ENCODE peak calls at places on chromosome 1, in ten cellular contexts. R is H9; N is colonic mucosa; Z is GM20000; K is AG09309; T is AG09319; G is IMR-90; V is CD4-positive, alpha-beta T cell; O is HFFc6; L is astrocyte of the spinal cord. F is an unnamed sample.

GRCh38 chr1:17725084-17725718 is 29.9 kb upstream of the ACTL8 start:
- DNase-seq in R (no peak), O (no peak), Z (no peak), N (no peak), L (no peak), T (no peak), G (no peak), V (no peak), K (no peak), F (no peak)

GRCh38 chr1:202135221-202135721 is 9.3 kb downstream of the ARL8A start:
- DNase-seq in N (peak), R (peak), G (peak), L (peak), Z (peak), K (no peak), T (peak), V (peak), O (peak), F (peak)

GRCh38 chr1:80961464-80962190 is 839.1 kb upstream of the ADGRL2 start:
- DNase-seq in K (no peak), L (no peak), Z (no peak), T (no peak), O (no peak), N (no peak), G (no peak), V (no peak), R (no peak), F (no peak)

GRCh38 chr1:150548632-150549495 is at the start of gene ADAMTSL4:
- DNase-seq in L (peak), G (peak), R (peak), T (no peak), Z (peak), V (no peak), N (no peak), O (peak), K (no peak), F (no peak)

GRCh38 chr1:74629283-74629682 is 44.3 kb downstream of the ERICH3 start:
- DNase-seq in K (no peak), R (peak), N (no peak), V (no peak), G (no peak), Z (no peak), O (no peak), T (no peak), L (no peak), F (no peak)

GRCh38 chr1:51572365-51572764 is 44.5 kb upstream of the OSBPL9 start:
- DNase-seq in V (no peak), T (no peak), G (no peak), Z (no peak), L (no peak), O (no peak), N (no peak), R (no peak), K (no peak), F (no peak)

GRCh38 chr1:109083923-109084322 is 6.6 kb upstream of the TMEM167B start:
- DNase-seq in R (no peak), V (no peak), Z (no peak), N (no peak), K (no peak), G (no peak), T (no peak), O (no peak), L (no peak), F (no peak)

GRCh38 chr1:162488219-162488618 is 9.4 kb upstream of the UHMK1 start:
- DNase-seq in L (no peak), O (no peak), R (no peak), Z (no peak), N (no peak), V (no peak), T (no peak), G (no peak), K (no peak), F (no peak)

GRCh38 chr1:210280221-210280620 is 47.6 kb downstream of the SERTAD4 start:
- DNase-seq in Z (no peak), V (no peak), N (no peak), K (no peak), L (no peak), G (no peak), T (no peak), R (no peak), O (no peak), F (no peak)

GRCh38 chr1:47688631-47689296 is 250.9 kb downstream of the FOXD2 start:
- DNase-seq in L (no peak), G (no peak), V (no peak), R (peak), K (no peak), N (peak), O (no peak), Z (no peak), T (no peak), F (no peak)

GRCh38 chr1:169676001-169676400 is 35.4 kb downstream of the SELL start:
- DNase-seq in V (no peak), G (peak), L (peak), K (peak), T (no peak), R (no peak), Z (no peak), N (no peak), O (peak), F (no peak)

GRCh38 chr1:15684042-15684461 is at the start of gene PLEKHM2:
- DNase-seq in R (no peak), Z (peak), K (no peak), T (no peak), G (peak), V (peak), N (no peak), O (no peak), L (no peak), F (no peak)

GRCh38 chr1:172758242-172758641 is 99.3 kb downstream of the FASLG start:
- DNase-seq in G (no peak), L (no peak), Z (no peak), V (no peak), K (no peak), T (no peak), R (no peak), O (no peak), N (no peak), F (no peak)

GRCh38 chr1:146051452-146051852 is 29.9 kb upstream of the HJV start:
- DNase-seq in V (no peak), K (no peak), N (no peak), T (no peak), Z (no peak), O (no peak), G (no peak), L (no peak), R (no peak), F (no peak)

GRCh38 chr1:3236955-3237354 is 168.0 kb downstream of the PRDM16 start:
- DNase-seq in Z (no peak), R (no peak), T (no peak), G (no peak), V (no peak), L (no peak), N (no peak), K (no peak), O (no peak), F (no peak)

GRCh38 chr1:38584408-38585037 is 275.0 kb downstream of the RRAGC start:
- DNase-seq in T (no peak), R (no peak), N (no peak), O (no peak), Z (no peak), G (no peak), L (no peak), K (no peak), V (no peak), F (no peak)
- TF ChIP-seq CTCF in T (no peak), R (no peak), N (no peak), O (no peak), Z (no peak), G (no peak), L (no peak), K (no peak), V (no peak), F (no peak)

DNA sequence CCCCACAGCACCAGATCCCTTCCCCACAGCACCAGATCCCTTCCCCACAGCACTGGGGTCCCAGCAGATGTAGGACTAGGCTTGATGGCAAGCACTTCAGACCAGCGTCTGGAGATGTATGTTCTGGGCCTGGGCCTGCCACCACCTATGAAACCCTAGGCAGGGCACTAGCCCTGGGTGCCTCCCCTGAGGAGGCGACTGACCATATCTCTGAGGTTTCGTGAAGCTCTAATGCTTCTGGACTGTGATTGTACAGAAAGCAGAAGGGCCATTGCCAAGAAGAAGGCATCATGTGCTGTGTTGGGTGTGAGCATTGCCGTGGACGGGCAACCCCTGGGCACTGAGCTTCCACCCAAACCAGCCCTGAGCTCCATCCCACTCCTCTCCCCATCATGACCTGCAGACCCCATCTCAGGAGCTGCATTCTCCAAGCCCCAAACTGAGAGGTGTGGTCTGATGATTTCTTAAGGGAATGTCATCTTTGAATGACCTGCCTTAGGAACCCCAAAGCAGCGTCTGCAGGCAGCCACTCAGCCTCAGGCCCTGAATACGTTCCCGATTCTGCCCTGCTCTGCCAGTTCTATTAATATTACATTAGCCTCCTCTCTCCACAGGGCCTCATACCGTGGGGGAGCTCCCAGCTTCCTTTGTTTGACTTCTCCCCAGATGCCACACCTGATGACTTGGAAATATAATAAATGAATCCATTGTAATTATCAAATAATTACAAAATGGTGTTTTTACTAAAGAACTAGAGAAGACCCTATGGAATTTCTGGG is 163.4 kb downstream of the TRIM33 start:
- DNase-seq in T (no peak), N (no peak), L (no peak), G (no peak), K (no peak), V (no peak), O (no peak), R (no peak), Z (no peak), F (no peak)
- TF ChIP-seq CTCF in T (no peak), N (no peak), L (no peak), G (no peak), K (no peak), V (no peak), O (no peak), R (no peak), Z (no peak), F (no peak)

DNA sequence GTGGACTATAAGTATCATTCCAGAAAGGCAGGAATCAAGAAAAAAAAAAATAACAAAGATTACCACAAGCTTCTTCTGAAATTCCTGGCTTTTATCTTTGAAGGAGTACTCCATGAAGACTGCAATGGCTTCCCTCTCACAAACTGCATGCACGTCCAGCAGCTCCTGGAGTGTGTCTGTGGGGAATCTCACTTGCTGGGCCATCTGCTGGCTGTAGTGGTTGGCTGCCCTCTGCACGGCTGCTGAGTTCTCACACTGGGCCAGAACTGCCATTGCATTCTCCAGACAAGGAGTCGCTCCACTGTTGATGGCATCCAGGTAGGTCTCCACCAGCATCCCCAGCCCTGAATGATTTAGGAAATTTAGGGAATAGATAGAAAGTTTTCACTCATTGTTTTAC is 23.3 kb upstream of the GBP2 start:
- DNase-seq in O (peak), L (peak), T (no peak), V (no peak), K (no peak), G (peak), Z (no peak), R (peak), N (no peak), F (peak)
- TF ChIP-seq CTCF in O (peak), L (peak), T (peak), V (no peak), K (peak), G (peak), Z (no peak), R (peak), N (no peak), F (peak)

GRCh38 chr1:10692401-10693021 is 103.9 kb downstream of the CASZ1 start:
- DNase-seq in V (peak), G (no peak), Z (peak), O (no peak), L (no peak), N (peak), R (no peak), T (no peak), K (no peak), F (no peak)
- TF ChIP-seq CTCF in V (peak), G (no peak), Z (peak), O (peak), L (no peak), N (peak), R (peak), T (no peak), K (peak), F (no peak)

DNA sequence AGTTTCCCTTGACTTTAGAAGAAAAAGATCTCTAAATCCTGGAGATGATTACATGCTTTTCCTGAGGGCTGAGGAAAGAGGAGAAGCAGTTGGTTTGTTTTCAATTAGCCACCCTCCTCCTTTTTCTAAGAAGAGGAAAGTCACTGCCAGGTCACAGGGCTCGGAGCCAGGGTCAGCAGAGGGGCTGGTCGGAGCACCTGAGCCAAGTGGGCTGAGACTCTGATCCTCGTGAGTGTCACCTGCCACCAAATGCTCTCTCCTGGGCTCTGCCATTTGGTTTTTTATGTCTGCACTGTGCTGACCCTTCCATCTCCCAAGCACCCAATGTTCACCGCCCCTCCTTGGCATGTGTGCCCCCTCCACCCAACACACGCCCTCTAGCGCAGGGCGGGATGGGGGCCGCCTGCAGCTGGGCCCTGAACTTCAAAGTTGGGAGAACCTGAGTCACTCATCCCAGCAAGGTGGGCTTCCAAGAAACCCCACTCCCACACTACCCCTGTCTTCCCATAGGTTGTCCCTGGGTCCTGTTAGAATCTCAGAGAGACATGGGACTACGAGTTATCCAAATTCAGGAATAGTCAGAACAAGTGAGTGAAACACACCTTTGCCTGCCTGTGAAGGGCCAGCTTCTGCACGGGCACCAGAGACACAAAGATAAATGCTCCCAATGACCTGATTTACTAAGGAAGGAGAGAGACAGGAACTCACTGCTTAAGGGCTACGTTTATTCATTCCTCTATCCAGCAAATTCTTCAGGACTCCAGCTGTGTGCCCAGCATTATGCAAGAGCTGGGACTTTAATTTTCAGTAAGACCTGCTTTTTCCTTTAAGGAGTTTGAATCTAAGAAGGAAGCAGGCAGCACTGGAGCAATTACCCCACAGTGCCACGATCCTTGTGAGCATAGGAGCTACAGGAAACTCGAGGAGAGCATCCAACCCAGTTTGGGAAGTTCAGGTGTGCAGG is 127.5 kb downstream of the RHOU start:
- DNase-seq in T (no peak), O (no peak), R (peak), Z (no peak), K (no peak), G (peak), L (no peak), V (no peak), N (peak), F (no peak)
- TF ChIP-seq CTCF in T (no peak), O (no peak), R (no peak), Z (no peak), K (no peak), G (no peak), L (no peak), V (no peak), N (no peak), F (no peak)

DNA sequence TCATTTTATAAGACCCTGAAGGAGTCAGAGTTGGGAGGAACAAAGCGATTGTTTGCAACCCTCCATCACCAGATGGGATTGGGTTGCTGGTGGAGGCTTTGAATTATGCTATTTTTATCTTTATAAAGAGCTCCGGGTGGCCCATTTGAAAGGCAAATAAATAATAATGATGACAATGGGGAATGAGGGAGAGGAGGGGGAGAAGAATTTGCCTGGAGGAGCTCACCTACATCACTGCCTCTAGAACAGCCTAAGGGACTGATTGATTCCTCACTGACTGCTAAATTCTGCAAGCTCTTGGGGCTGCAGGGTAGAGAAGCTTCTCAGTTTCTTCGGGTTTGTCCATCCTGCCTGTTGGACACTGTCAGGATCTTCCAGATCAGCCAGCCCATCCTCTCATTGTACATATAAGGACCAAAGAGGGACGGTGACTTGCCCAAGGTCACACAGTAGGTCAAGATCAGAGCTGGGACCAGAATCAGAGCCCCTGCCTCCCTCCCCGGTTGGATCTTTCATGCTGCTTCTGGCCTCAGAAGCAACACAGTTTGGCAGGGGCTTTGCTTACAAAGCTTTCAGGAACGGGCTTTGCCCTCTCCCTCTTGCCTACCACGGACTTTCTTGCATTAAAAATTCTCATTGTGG is 130.8 kb upstream of the ZBTB40 start:
- DNase-seq in V (no peak), G (no peak), Z (no peak), T (no peak), R (peak), K (no peak), L (no peak), O (no peak), N (no peak), F (no peak)
- TF ChIP-seq CTCF in V (no peak), G (no peak), Z (no peak), T (no peak), R (no peak), K (no peak), L (no peak), O (no peak), N (no peak), F (no peak)

GRCh38 chr1:118933051-118933781 is 54.9 kb downstream of the TBX15 start:
- DNase-seq in R (no peak), Z (no peak), V (no peak), K (no peak), L (no peak), T (no peak), O (no peak), N (no peak), G (no peak), F (no peak)

GRCh38 chr1:118937413-118937812 is 50.7 kb downstream of the TBX15 start:
- DNase-seq in N (no peak), Z (no peak), L (no peak), R (no peak), K (no peak), O (no peak), V (no peak), T (no peak), G (no peak), F (no peak)

GRCh38 chr1:118931876-118932275 is 56.3 kb downstream of the TBX15 start:
- DNase-seq in Z (no peak), G (no peak), T (no peak), V (no peak), L (no peak), N (no peak), O (no peak), R (no peak), K (no peak), F (no peak)

GRCh38 chr1:118928739-118929554 is 59.2 kb downstream of the TBX15 start:
- DNase-seq in G (peak), L (peak), N (no peak), O (no peak), Z (peak), R (no peak), V (no peak), K (no peak), T (no peak), F (no peak)

DNA sequence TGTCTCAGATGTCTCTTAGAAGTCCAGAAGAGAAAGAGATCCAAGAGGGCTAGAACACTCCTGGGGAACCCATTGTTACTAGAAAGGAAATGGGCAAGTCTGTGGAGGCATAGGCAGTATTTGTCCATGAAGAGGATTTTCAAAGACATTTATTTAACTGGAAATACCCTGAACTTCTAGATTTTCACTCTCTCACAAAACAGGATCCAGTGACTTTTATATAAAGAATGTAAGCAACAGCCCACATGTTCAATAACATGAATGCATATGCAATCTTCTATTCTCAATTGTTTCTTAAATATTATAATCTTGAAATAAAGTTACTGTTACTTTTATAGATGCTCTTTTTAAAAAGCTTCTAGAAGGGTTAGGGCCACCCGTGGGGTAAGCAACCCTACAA is 53.4 kb downstream of the TBX15 start:
- DNase-seq in V (no peak), T (no peak), G (peak), K (no peak), L (peak), N (no peak), Z (no peak), O (no peak), R (no peak), F (no peak)
- TF ChIP-seq CTCF in V (no peak), T (no peak), G (no peak), K (no peak), L (no peak), N (no peak), Z (no peak), O (no peak), R (no peak), F (no peak)

GRCh38 chr1:208239518-208240381 is 4.4 kb downstream of the PLXNA2 start:
- DNase-seq in R (no peak), L (no peak), N (peak), Z (no peak), V (no peak), O (no peak), K (no peak), G (no peak), T (no peak), F (no peak)
- TF ChIP-seq CTCF in R (no peak), L (no peak), N (no peak), Z (no peak), V (no peak), O (no peak), K (no peak), G (no peak), T (no peak), F (no peak)

GRCh38 chr1:211630236-211631081 is 45.0 kb downstream of the NEK2 start:
- DNase-seq in N (no peak), K (no peak), L (no peak), Z (no peak), T (no peak), V (no peak), O (no peak), G (no peak), R (peak), F (no peak)
- TF ChIP-seq CTCF in N (no peak), K (no peak), L (no peak), Z (no peak), T (no peak), V (no peak), O (no peak), G (no peak), R (peak), F (peak)